ENCODE peak calls at places on chromosomes 6 and 20, in five cellular contexts. One of them, this sample, is unnamed.

GRCh38 chr20:51129201-51129671 is 106.3 kb upstream of the KCNG1 start:
- DNase-seq in fibroblast of mammary gland: no peak
- DNase-seq in right lobe of liver: no peak
- DNase-seq in natural killer cell: no peak
- DNase-seq in progenitor cell of endocrine pancreas: no peak
- DNase-seq in this sample: no peak

GRCh38 chr20:41509801-41510200 is 108.4 kb downstream of the CHD6 start:
- DNase-seq in fibroblast of mammary gland: peak; percentile 55
- DNase-seq in right lobe of liver: peak; percentile 78
- DNase-seq in natural killer cell: no peak
- DNase-seq in progenitor cell of endocrine pancreas: no peak
- DNase-seq in this sample: no peak

GRCh38 chr6:138891255-138891986 is 95.5 kb downstream of the ECT2L start:
- DNase-seq in fibroblast of mammary gland: peak; percentile 45
- DNase-seq in right lobe of liver: no peak
- DNase-seq in natural killer cell: no peak
- DNase-seq in progenitor cell of endocrine pancreas: no peak
- DNase-seq in this sample: no peak

GRCh38 chr6:36487698-36488097 is 44.9 kb downstream of the KCTD20 start:
- DNase-seq in fibroblast of mammary gland: no peak
- DNase-seq in right lobe of liver: no peak
- DNase-seq in natural killer cell: no peak
- DNase-seq in progenitor cell of endocrine pancreas: no peak
- DNase-seq in this sample: no peak

GRCh38 chr6:142700676-142701185 is 244.2 kb downstream of the HIVEP2 start:
- DNase-seq in fibroblast of mammary gland: no peak
- DNase-seq in right lobe of liver: no peak
- DNase-seq in natural killer cell: no peak
- DNase-seq in progenitor cell of endocrine pancreas: no peak
- DNase-seq in this sample: no peak

GRCh38 chr20:63968928-63969760 is 586 bp downstream of the ZNF512B start:
- DNase-seq in fibroblast of mammary gland: no peak
- DNase-seq in right lobe of liver: peak; percentile 82
- DNase-seq in natural killer cell: peak; percentile 27
- DNase-seq in progenitor cell of endocrine pancreas: peak; percentile 9
- DNase-seq in this sample: no peak

GRCh38 chr6:51684603-51685002 is 402.8 kb downstream of the PKHD1 start:
- DNase-seq in fibroblast of mammary gland: peak; percentile 1
- DNase-seq in right lobe of liver: no peak
- DNase-seq in natural killer cell: no peak
- DNase-seq in progenitor cell of endocrine pancreas: no peak
- DNase-seq in this sample: no peak

GRCh38 chr6:16205377-16206144 is 32.8 kb upstream of the GMPR start:
- DNase-seq in fibroblast of mammary gland: peak; percentile 96
- DNase-seq in right lobe of liver: no peak
- DNase-seq in natural killer cell: no peak
- DNase-seq in progenitor cell of endocrine pancreas: no peak
- DNase-seq in this sample: no peak

GRCh38 chr6:127058027-127058426 is 60.4 kb upstream of the RSPO3 start:
- DNase-seq in fibroblast of mammary gland: peak; percentile 64
- DNase-seq in right lobe of liver: no peak
- DNase-seq in natural killer cell: no peak
- DNase-seq in progenitor cell of endocrine pancreas: no peak
- DNase-seq in this sample: no peak

GRCh38 chr6:119614138-119614537 is 264.6 kb upstream of the MAN1A1 start:
- DNase-seq in fibroblast of mammary gland: peak; percentile 44
- DNase-seq in right lobe of liver: no peak
- DNase-seq in natural killer cell: no peak
- DNase-seq in progenitor cell of endocrine pancreas: no peak
- DNase-seq in this sample: no peak

GRCh38 chr6:43762410-43762768 is 7.6 kb upstream of the VEGFA start:
- DNase-seq in fibroblast of mammary gland: no peak
- DNase-seq in right lobe of liver: no peak
- DNase-seq in natural killer cell: no peak
- DNase-seq in progenitor cell of endocrine pancreas: no peak
- DNase-seq in this sample: no peak

GRCh38 chr20:35953411-35954199 is 697 bp downstream of the SCAND1 start:
- DNase-seq in fibroblast of mammary gland: peak; percentile 25
- DNase-seq in right lobe of liver: peak; percentile 77
- DNase-seq in natural killer cell: peak; percentile 66
- DNase-seq in progenitor cell of endocrine pancreas: peak; percentile 36
- DNase-seq in this sample: no peak

GRCh38 chr6:158548418-158549161 is 11.3 kb upstream of the TMEM181 start:
- DNase-seq in fibroblast of mammary gland: no peak
- DNase-seq in right lobe of liver: no peak
- DNase-seq in natural killer cell: no peak
- DNase-seq in progenitor cell of endocrine pancreas: no peak
- DNase-seq in this sample: no peak

GRCh38 chr20:3165473-3166337 is 6.0 kb upstream of the FASTKD5 start:
- DNase-seq in fibroblast of mammary gland: peak; percentile 52
- DNase-seq in right lobe of liver: peak; percentile 66
- DNase-seq in natural killer cell: no peak
- DNase-seq in progenitor cell of endocrine pancreas: no peak
- DNase-seq in this sample: no peak

GRCh38 chr6:90338409-90338808 is 41.8 kb upstream of the BACH2 start:
- DNase-seq in fibroblast of mammary gland: peak; percentile 25
- DNase-seq in right lobe of liver: no peak
- DNase-seq in natural killer cell: no peak
- DNase-seq in progenitor cell of endocrine pancreas: no peak
- DNase-seq in this sample: no peak

GRCh38 chr6:90346729-90347128 is 50.1 kb upstream of the BACH2 start:
- DNase-seq in fibroblast of mammary gland: no peak
- DNase-seq in right lobe of liver: no peak
- DNase-seq in natural killer cell: no peak
- DNase-seq in progenitor cell of endocrine pancreas: no peak
- DNase-seq in this sample: no peak

GRCh38 chr6:90347411-90347841 is 50.8 kb upstream of the BACH2 start:
- DNase-seq in fibroblast of mammary gland: peak; percentile 59
- DNase-seq in right lobe of liver: no peak
- DNase-seq in natural killer cell: no peak
- DNase-seq in progenitor cell of endocrine pancreas: no peak
- DNase-seq in this sample: no peak

GRCh38 chr6:90343581-90343980 is 46.9 kb upstream of the BACH2 start:
- DNase-seq in fibroblast of mammary gland: peak; percentile 69
- DNase-seq in right lobe of liver: no peak
- DNase-seq in natural killer cell: no peak
- DNase-seq in progenitor cell of endocrine pancreas: no peak
- DNase-seq in this sample: no peak
- TF ChIP-seq CTCF in fibroblast of mammary gland: peak; percentile 34
- TF ChIP-seq CTCF in right lobe of liver: no peak
- TF ChIP-seq CTCF in natural killer cell: no peak
- TF ChIP-seq CTCF in progenitor cell of endocrine pancreas: no peak
- TF ChIP-seq CTCF in this sample: no peak

GRCh38 chr6:125747589-125748533 is 1.6 kb upstream of the HEY2 start:
- DNase-seq in fibroblast of mammary gland: no peak
- DNase-seq in right lobe of liver: peak; percentile 72
- DNase-seq in natural killer cell: peak; percentile 39
- DNase-seq in progenitor cell of endocrine pancreas: peak; percentile 39
- DNase-seq in this sample: no peak

GRCh38 chr6:125750692-125751333 is 1.4 kb downstream of the HEY2 start:
- DNase-seq in fibroblast of mammary gland: no peak
- DNase-seq in right lobe of liver: no peak
- DNase-seq in natural killer cell: no peak
- DNase-seq in progenitor cell of endocrine pancreas: no peak
- DNase-seq in this sample: no peak

GRCh38 chr6:125748534-125749111 is 809 bp upstream of the HEY2 start:
- DNase-seq in fibroblast of mammary gland: peak; percentile 20
- DNase-seq in right lobe of liver: peak; percentile 50
- DNase-seq in natural killer cell: no peak
- DNase-seq in progenitor cell of endocrine pancreas: no peak
- DNase-seq in this sample: no peak

GRCh38 chr6:125749864-125750691 is 646 bp downstream of the HEY2 start:
- DNase-seq in fibroblast of mammary gland: no peak
- DNase-seq in right lobe of liver: peak; percentile 62
- DNase-seq in natural killer cell: no peak
- DNase-seq in progenitor cell of endocrine pancreas: no peak
- DNase-seq in this sample: no peak

GRCh38 chr6:125749112-125749863 is at the start of gene HEY2:
- DNase-seq in fibroblast of mammary gland: peak; percentile 80
- DNase-seq in right lobe of liver: peak; percentile 98
- DNase-seq in natural killer cell: peak; percentile 85
- DNase-seq in progenitor cell of endocrine pancreas: peak; percentile 85
- DNase-seq in this sample: peak; percentile 77
- TF ChIP-seq CTCF in fibroblast of mammary gland: no peak
- TF ChIP-seq CTCF in right lobe of liver: peak; percentile 11
- TF ChIP-seq CTCF in natural killer cell: no peak
- TF ChIP-seq CTCF in progenitor cell of endocrine pancreas: no peak
- TF ChIP-seq CTCF in this sample: no peak

DNA sequence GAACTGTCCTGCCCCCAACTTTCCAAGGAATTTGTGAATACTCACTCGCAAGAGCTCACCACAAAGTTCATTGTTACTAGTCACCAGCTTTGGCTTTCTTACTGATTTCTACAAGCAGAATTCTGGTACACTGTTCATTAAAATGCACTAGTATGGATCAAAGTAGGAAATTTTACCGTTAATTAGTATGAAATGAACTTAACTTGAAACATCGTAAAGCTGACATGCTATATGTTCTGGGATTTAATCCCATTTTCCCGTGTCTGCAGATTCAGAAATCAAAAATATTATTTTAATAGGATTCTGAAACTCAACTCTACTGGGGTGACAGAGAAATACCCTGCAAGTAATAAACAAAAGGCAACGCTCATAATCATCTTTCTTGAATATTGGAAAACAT is 399.3 kb downstream of the DOK5 start:
- DNase-seq in fibroblast of mammary gland: no peak
- DNase-seq in right lobe of liver: no peak
- DNase-seq in natural killer cell: no peak
- DNase-seq in progenitor cell of endocrine pancreas: no peak
- DNase-seq in this sample: no peak
- TF ChIP-seq CTCF in fibroblast of mammary gland: no peak
- TF ChIP-seq CTCF in right lobe of liver: no peak
- TF ChIP-seq CTCF in natural killer cell: no peak
- TF ChIP-seq CTCF in progenitor cell of endocrine pancreas: no peak
- TF ChIP-seq CTCF in this sample: no peak

GRCh38 chr6:5950448-5950847 is 56.3 kb downstream of the NRN1 start:
- DNase-seq in fibroblast of mammary gland: peak; percentile 38
- DNase-seq in right lobe of liver: no peak
- DNase-seq in natural killer cell: no peak
- DNase-seq in progenitor cell of endocrine pancreas: no peak
- DNase-seq in this sample: no peak
- TF ChIP-seq CTCF in fibroblast of mammary gland: peak; percentile 42
- TF ChIP-seq CTCF in right lobe of liver: peak; percentile 41
- TF ChIP-seq CTCF in natural killer cell: peak; percentile 32
- TF ChIP-seq CTCF in progenitor cell of endocrine pancreas: peak; percentile 60
- TF ChIP-seq CTCF in this sample: peak; percentile 49

DNA sequence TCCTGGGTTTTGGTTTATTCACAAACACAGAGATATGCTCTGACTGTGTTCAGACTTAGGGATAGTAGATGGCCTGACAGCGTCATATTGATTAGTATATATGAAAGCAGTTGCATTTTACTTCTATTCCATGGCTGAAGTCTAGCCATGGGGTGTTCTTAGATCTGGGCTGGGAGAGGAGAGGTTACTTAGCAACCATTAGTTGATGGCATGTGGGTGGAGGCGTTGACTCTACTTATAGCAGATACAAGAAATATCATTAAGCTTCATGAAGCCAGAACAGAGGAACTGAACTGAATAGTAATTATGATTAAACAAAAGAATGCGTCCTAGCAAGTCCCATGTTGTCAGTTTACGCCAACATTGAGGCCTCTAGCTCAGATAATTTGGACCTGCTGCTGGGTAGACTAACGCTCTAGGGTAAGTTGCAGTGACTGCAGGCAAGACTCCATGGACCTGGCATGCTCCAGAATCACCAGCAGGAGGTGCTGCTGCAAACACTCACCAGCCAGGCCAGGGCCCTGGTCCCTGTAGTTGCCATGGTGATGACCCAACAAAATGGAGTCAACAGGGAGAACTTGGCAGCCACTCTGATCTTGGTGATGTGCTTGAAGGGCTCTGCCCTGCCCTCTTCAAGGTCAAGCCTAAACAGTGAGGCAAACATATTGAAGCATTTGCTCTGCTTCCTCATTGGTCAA is 477.4 kb downstream of the PREX1 start:
- DNase-seq in fibroblast of mammary gland: peak; percentile 4
- DNase-seq in right lobe of liver: no peak
- DNase-seq in natural killer cell: no peak
- DNase-seq in progenitor cell of endocrine pancreas: no peak
- DNase-seq in this sample: no peak
- TF ChIP-seq CTCF in fibroblast of mammary gland: no peak
- TF ChIP-seq CTCF in right lobe of liver: peak; percentile 22
- TF ChIP-seq CTCF in natural killer cell: no peak
- TF ChIP-seq CTCF in progenitor cell of endocrine pancreas: peak; percentile 35
- TF ChIP-seq CTCF in this sample: no peak

GRCh38 chr6:161373905-161374451 is 100.1 kb upstream of the AGPAT4 start:
- DNase-seq in fibroblast of mammary gland: peak; percentile 66
- DNase-seq in right lobe of liver: no peak
- DNase-seq in natural killer cell: peak; percentile 71
- DNase-seq in progenitor cell of endocrine pancreas: peak; percentile 65
- DNase-seq in this sample: peak; percentile 64
- TF ChIP-seq CTCF in fibroblast of mammary gland: peak; percentile 95
- TF ChIP-seq CTCF in right lobe of liver: peak; percentile 97
- TF ChIP-seq CTCF in natural killer cell: peak; percentile 97
- TF ChIP-seq CTCF in progenitor cell of endocrine pancreas: peak; percentile 98
- TF ChIP-seq CTCF in this sample: peak; percentile 94

GRCh38 chr20:20720158-20720557 is 7.7 kb upstream of the RALGAPA2 start:
- DNase-seq in fibroblast of mammary gland: no peak
- DNase-seq in right lobe of liver: no peak
- DNase-seq in natural killer cell: no peak
- DNase-seq in progenitor cell of endocrine pancreas: no peak
- DNase-seq in this sample: no peak

GRCh38 chr20:20719411-20719810 is 7.0 kb upstream of the RALGAPA2 start:
- DNase-seq in fibroblast of mammary gland: no peak
- DNase-seq in right lobe of liver: no peak
- DNase-seq in natural killer cell: no peak
- DNase-seq in progenitor cell of endocrine pancreas: no peak
- DNase-seq in this sample: no peak

GRCh38 chr20:20721489-20721888 is 9.0 kb upstream of the RALGAPA2 start:
- DNase-seq in fibroblast of mammary gland: no peak
- DNase-seq in right lobe of liver: no peak
- DNase-seq in natural killer cell: no peak
- DNase-seq in progenitor cell of endocrine pancreas: no peak
- DNase-seq in this sample: no peak
- TF ChIP-seq CTCF in fibroblast of mammary gland: no peak
- TF ChIP-seq CTCF in right lobe of liver: no peak
- TF ChIP-seq CTCF in natural killer cell: no peak
- TF ChIP-seq CTCF in progenitor cell of endocrine pancreas: no peak
- TF ChIP-seq CTCF in this sample: no peak